ENCODE peak calls at places on chromosome 18, in ten cellular contexts. X is PC-3, O is keratinocyte, D is ovary, E is right lobe of liver, S is neural progenitor cell, V is OCI-LY7, F is lower lobe of right lung, P is endodermal cell, L is SJSA1. N is an unnamed sample.

GRCh38 chr18:78624646-78625279 is 354.9 kb upstream of the SALL3 start:
- DNase-seq in X (no peak), O (no peak), D (no peak), E (no peak), S (peak; percentile 30), V (no peak), F (no peak), P (peak; percentile 77), L (no peak), N (no peak)

GRCh38 chr18:35775887-35776286 is 194.3 kb downstream of the GALNT1 start:
- DNase-seq in X (no peak), O (no peak), D (no peak), E (no peak), S (peak; percentile 63), V (no peak), F (no peak), P (peak; percentile 59), L (no peak), N (no peak)

GRCh38 chr18:8713691-8714090 is 8.3 kb downstream of the MTCL1 start:
- DNase-seq in X (no peak), O (no peak), D (no peak), E (no peak), S (no peak), V (no peak), F (no peak), P (no peak), L (no peak), N (no peak)

GRCh38 chr18:39835303-39836030 is 2119.6 kb upstream of the PIK3C3 start:
- DNase-seq in X (no peak), O (no peak), D (no peak), E (no peak), S (no peak), V (no peak), F (no peak), P (no peak), L (no peak), N (no peak)

GRCh38 chr18:24209558-24209957 is 70.7 kb downstream of the CABYR start:
- DNase-seq in X (peak; percentile 58), O (no peak), D (no peak), E (no peak), S (no peak), V (no peak), F (no peak), P (no peak), L (no peak), N (no peak)

GRCh38 chr18:36337679-36338419 is 40.3 kb downstream of the FHOD3 start:
- DNase-seq in X (no peak), O (no peak), D (no peak), E (no peak), S (no peak), V (no peak), F (no peak), P (no peak), L (no peak), N (no peak)

GRCh38 chr18:12159446-12159845 is 65.8 kb downstream of the ANKRD62 start:
- DNase-seq in X (peak; percentile 79), O (peak; percentile 35), D (no peak), E (no peak), S (no peak), V (no peak), F (no peak), P (no peak), L (no peak), N (no peak)

GRCh38 chr18:79302120-79302519 is 93.6 kb upstream of the NFATC1 start:
- DNase-seq in X (no peak), O (no peak), D (no peak), E (no peak), S (no peak), V (no peak), F (no peak), P (no peak), L (no peak), N (no peak)

GRCh38 chr18:10312316-10313015 is 142.0 kb upstream of the APCDD1 start:
- DNase-seq in X (no peak), O (no peak), D (no peak), E (no peak), S (no peak), V (no peak), F (no peak), P (no peak), L (no peak), N (no peak)

GRCh38 chr18:50697509-50697908 is 122.3 kb downstream of the MRO start:
- DNase-seq in X (no peak), O (no peak), D (no peak), E (no peak), S (no peak), V (no peak), F (no peak), P (no peak), L (no peak), N (no peak)

GRCh38 chr18:8962192-8962772 is 140.2 kb upstream of the NDUFV2 start:
- DNase-seq in X (no peak), O (no peak), D (no peak), E (no peak), S (no peak), V (no peak), F (no peak), P (no peak), L (no peak), N (no peak)

GRCh38 chr18:75554112-75554511 is 126.6 kb upstream of the SMIM21 start:
- DNase-seq in X (no peak), O (no peak), D (no peak), E (no peak), S (no peak), V (no peak), F (no peak), P (peak; percentile 54), L (no peak), N (no peak)

GRCh38 chr18:13392029-13392750 is 173.6 kb downstream of the LDLRAD4 start:
- DNase-seq in X (no peak), O (no peak), D (no peak), E (no peak), S (no peak), V (no peak), F (no peak), P (no peak), L (no peak), N (no peak)

GRCh38 chr18:8367217-8367988 is 241.8 kb upstream of the RAB12 start:
- DNase-seq in X (peak; percentile 49), O (no peak), D (peak; percentile 75), E (peak; percentile 55), S (peak; percentile 90), V (no peak), F (peak; percentile 62), P (peak; percentile 92), L (no peak), N (no peak)

DNA sequence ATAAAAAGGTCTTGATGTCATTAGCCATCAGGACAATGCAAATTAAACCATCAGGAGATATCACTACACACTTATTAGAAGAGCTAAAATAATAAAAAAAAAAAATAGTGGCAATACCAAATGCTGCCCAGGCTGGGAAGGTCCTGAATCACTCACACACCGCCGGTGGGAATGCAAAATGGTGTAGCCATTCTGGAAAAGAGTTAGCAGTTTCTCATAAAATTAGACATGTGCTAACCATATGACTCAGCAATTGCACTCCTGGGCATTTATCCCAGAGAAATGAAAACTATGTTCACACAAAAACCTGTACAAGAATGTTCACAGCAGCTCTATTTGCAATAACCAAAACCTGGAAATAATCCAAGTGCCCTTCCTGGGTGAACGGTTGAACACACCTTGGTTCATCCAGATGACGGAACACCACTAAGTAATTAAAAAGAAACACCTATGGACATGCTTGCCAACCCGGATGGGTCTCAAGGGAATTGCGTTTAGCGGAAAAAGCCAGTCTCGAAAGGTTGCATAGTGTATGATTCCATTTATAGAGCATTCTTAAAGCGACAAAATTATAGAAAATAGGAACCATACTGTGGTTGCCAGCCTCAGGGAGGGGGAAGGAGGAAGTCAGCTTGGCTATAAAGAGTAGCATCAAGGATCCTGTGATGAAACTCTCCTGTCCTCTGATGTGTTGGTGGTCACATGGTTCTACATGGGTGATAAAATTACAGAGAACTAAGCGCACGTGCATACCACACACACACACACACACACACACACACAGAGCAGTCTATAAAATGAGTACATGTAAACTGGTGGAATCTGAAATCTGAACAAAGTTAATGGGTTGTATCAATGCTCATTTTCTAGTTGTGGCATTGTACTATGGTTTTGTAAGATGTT is 4.6 kb downstream of the MBP start:
- DNase-seq in X (peak; percentile 98), O (peak; percentile 94), D (no peak), E (no peak), S (no peak), V (peak; percentile 66), F (no peak), P (no peak), L (no peak), N (no peak)
- H3K4me3 ChIP-seq in X (peak overlapping the region; percentile 22), O (peak overlapping the region; percentile 16), D (no peak overlapping the region), E (no peak overlapping the region), S (no peak overlapping the region), V (peak overlapping the region; percentile 32), F (peak overlapping the region; percentile 17), P (no peak overlapping the region), L (no peak overlapping the region), N (no peak overlapping the region)

DNA sequence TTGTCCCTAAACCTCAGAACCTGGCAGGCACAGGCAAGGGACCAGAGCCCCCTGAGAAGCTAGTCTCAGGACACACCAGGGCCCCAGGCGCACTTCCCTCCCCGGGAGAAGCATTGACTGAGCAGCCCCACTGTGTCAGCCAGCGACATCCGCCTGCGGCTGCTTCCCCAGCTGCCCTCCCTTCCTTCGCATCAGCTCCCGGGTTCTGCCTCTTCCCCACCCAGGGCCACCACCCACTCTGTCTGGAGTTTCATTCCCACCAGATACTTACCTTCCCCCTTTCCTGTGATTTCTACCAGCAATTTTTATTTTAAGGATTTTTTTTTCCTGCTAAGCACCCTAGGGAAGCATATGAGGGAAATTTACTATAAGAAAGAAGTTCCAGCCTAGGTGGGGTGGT is 99.2 kb downstream of the SMAD7 start:
- DNase-seq in X (no peak), O (no peak), D (no peak), E (peak; percentile 61), S (no peak), V (no peak), F (peak; percentile 71), P (peak; percentile 67), L (no peak), N (no peak)
- H3K27ac ChIP-seq in X (no peak overlapping the region), O (no peak overlapping the region), D (peak overlapping the region; percentile 55), E (peak overlapping the region; percentile 81), S (no peak overlapping the region), V (no peak overlapping the region), F (peak overlapping the region; percentile 77), P (peak overlapping the region; percentile 82), L (no peak overlapping the region), N (peak overlapping the region; percentile 4)

GRCh38 chr18:30150466-30151019 is 892.0 kb downstream of the DSC3 start:
- DNase-seq in X (no peak), O (no peak), D (no peak), E (no peak), S (no peak), V (no peak), F (no peak), P (no peak), L (no peak), N (no peak)

GRCh38 chr18:30149585-30149984 is 893.0 kb downstream of the DSC3 start:
- DNase-seq in X (no peak), O (no peak), D (no peak), E (no peak), S (no peak), V (no peak), F (no peak), P (no peak), L (no peak), N (no peak)
- H3K4me1 ChIP-seq in X (no peaks in the 10 kb centered on the region), O (no peaks in the 10 kb centered on the region), D (no peaks in the 10 kb centered on the region), E (no peaks in the 10 kb centered on the region), S (no peaks in the 10 kb centered on the region), V (no peaks in the 10 kb centered on the region), F (no peaks in the 10 kb centered on the region), P (no peaks in the 10 kb centered on the region), L (no peaks in the 10 kb centered on the region), N (no peaks in the 10 kb centered on the region)

DNA sequence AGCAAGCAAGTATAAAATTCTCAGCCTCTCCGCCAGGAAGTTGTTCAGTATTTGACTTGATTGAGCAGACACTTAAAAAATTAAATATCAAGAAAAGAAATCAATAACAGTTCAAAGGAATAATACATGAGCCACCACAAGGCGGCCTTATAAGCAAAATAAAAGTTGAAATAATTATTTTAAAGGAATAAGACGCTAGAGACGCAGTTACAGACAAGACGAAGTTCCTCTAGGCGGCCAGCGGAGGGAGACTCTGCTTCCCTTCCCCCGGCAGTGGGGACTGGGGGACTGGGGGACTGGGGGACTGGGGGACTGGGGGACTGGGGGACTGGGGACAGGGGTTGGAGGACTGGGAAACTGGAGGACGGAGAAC is 524 bp downstream of the CCDC178 start:
- DNase-seq in X (peak; percentile 1), O (no peak), D (peak; percentile 76), E (peak; percentile 45), S (peak; percentile 83), V (peak; percentile 8), F (no peak), P (peak; percentile 88), L (no peak), N (no peak)
- H3K4me3 ChIP-seq in X (no peak overlapping the region), O (no peak overlapping the region), D (peak overlapping the region; percentile 53), E (peak overlapping the region; percentile 43), S (peak overlapping the region; percentile 70), V (no peak overlapping the region), F (peak overlapping the region; percentile 52), P (peak overlapping the region; percentile 76), L (no peak overlapping the region), N (no peak overlapping the region)